ENCODE peak calls at places on chromosomes 12 and 14, in ten cellular contexts. M, E, I, A, F, O, V, P, Q and W are unnamed samples.

GRCh38 chr12:101648195-101648594 is 49.2 kb upstream of the CHPT1 start:
- DNase-seq in M (no peak), E (no peak), I (no peak), A (no peak), F (no peak), O (no peak), V (no peak), P (no peak), Q (no peak), W (no peak)

GRCh38 chr12:107322063-107322462 is 228.7 kb upstream of the CRY1 start:
- DNase-seq in M (no peak), E (no peak), I (no peak), A (no peak), F (no peak), O (no peak), V (no peak), P (no peak), Q (no peak), W (no peak)

GRCh38 chr14:30559638-30560071 is 697 bp downstream of the G2E3 start:
- DNase-seq in M (no peak), E (no peak), I (no peak), A (no peak), F (no peak), O (no peak), V (no peak), P (no peak), Q (no peak), W (no peak)

GRCh38 chr12:102879144-102879763 is 37.8 kb downstream of the PAH start:
- DNase-seq in M (no peak), E (peak; percentile 47), I (no peak), A (no peak), F (peak; percentile 69), O (no peak), V (peak; percentile 84), P (peak; percentile 55), Q (no peak), W (peak; percentile 72)

GRCh38 chr14:67820428-67820881 is 876 bp downstream of the RAD51B start:
- DNase-seq in M (no peak), E (no peak), I (no peak), A (no peak), F (no peak), O (no peak), V (peak; percentile 29), P (no peak), Q (no peak), W (no peak)

GRCh38 chr14:94340533-94340932 is 17.4 kb upstream of the SERPINA6 start:
- DNase-seq in M (no peak), E (no peak), I (no peak), A (no peak), F (no peak), O (no peak), V (no peak), P (no peak), Q (no peak), W (no peak)

GRCh38 chr14:72476657-72477499 is 417.0 kb downstream of the DPF3 start:
- DNase-seq in M (no peak), E (peak; percentile 19), I (no peak), A (no peak), F (no peak), O (peak; percentile 20), V (peak; percentile 33), P (no peak), Q (no peak), W (no peak)

GRCh38 chr12:7994731-7995205 is 37.7 kb upstream of the FOXJ2 start:
- DNase-seq in M (no peak), E (no peak), I (no peak), A (no peak), F (no peak), O (no peak), V (peak; percentile 53), P (no peak), Q (no peak), W (no peak)

GRCh38 chr12:8860165-8860961 is 37.9 kb downstream of the A2ML1 start:
- DNase-seq in M (peak; percentile 13), E (peak; percentile 46), I (no peak), A (no peak), F (peak; percentile 52), O (peak; percentile 10), V (peak; percentile 84), P (peak; percentile 56), Q (peak; percentile 35), W (peak; percentile 33)

GRCh38 chr12:26940820-26941219 is 2.5 kb downstream of the FGFR1OP2 start:
- DNase-seq in M (no peak), E (no peak), I (no peak), A (no peak), F (no peak), O (no peak), V (no peak), P (no peak), Q (no peak), W (no peak)

GRCh38 chr12:96197503-96198272 is 3.5 kb downstream of the ELK3 start:
- DNase-seq in M (no peak), E (no peak), I (no peak), A (no peak), F (no peak), O (no peak), V (no peak), P (no peak), Q (no peak), W (no peak)

GRCh38 chr12:24894869-24895268 is 54.0 kb downstream of the BCAT1 start:
- DNase-seq in M (no peak), E (no peak), I (no peak), A (no peak), F (no peak), O (no peak), V (no peak), P (no peak), Q (no peak), W (no peak)

DNA sequence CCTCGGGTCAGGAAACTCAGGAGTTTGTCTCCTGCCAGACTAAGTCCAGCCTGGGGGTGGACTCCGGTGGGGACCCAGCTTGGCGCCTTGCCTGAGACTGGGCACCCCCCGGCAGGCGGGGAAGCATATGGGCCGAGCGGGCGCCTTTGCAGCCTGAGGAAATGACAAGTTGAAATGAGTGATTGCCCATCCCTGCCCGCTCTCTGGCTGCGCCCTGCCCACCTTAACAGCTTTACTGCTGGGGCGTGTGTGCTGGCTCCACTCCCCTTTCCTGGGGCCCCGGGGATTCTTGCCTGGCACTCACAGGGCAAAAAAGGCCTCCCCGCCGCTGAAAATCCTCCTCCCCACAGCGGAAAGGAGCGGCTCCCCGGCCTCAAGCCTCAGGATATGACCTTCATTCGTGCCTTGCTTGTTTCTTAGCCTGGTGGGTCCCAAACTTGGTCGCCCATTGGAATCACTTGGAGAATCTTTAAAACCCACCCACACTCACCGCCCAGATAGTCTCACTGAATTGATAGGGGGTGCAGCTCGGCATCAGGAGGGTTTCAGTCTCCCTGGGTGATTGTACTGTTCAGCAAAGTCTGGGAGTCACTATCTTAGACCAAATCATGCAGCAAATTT is 1.5 kb downstream of the RFLNA start:
- DNase-seq in M (no peak), E (no peak), I (no peak), A (peak; percentile 65), F (no peak), O (no peak), V (peak; percentile 46), P (peak; percentile 46), Q (no peak), W (no peak)
- H3K27ac ChIP-seq in M (no peak overlapping the region), E (no peak overlapping the region), I (no peak overlapping the region), A (no peak overlapping the region), F (peak overlapping the region; percentile 44), O (no peak overlapping the region), V (no peak overlapping the region), P (no peak overlapping the region), Q (no peak overlapping the region), W (no peak overlapping the region)

DNA sequence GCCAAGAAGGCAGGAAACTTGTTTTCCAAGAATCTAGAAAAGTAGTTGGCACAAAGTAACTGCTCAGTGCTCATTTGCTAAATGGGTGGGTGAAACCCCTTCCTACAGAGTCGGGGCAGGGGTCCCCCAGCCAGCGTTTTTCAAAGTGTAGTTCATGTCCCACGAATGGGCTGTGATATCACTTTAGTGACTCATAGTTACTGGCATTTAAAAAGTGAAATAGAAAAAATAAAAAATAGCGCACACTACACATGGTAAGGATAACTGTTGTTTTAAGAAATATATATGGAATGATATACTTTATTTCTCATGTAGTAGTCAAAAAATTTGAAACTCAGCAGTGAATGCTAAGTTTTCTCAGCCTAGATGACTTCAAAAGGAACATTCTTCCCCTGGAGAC is 250.4 kb downstream of the CHST11 start:
- DNase-seq in M (no peak), E (no peak), I (no peak), A (no peak), F (no peak), O (no peak), V (no peak), P (no peak), Q (no peak), W (no peak)
- H3K9me3 ChIP-seq in M (no peaks in the 10 kb centered on the region), E (no peaks in the 10 kb centered on the region), I (no peaks in the 10 kb centered on the region), A (no peaks in the 10 kb centered on the region), F (no peaks in the 10 kb centered on the region), O (no peaks in the 10 kb centered on the region), V (no peaks in the 10 kb centered on the region), P (no peaks in the 10 kb centered on the region), Q (no peaks in the 10 kb centered on the region), W (no peaks in the 10 kb centered on the region)

DNA sequence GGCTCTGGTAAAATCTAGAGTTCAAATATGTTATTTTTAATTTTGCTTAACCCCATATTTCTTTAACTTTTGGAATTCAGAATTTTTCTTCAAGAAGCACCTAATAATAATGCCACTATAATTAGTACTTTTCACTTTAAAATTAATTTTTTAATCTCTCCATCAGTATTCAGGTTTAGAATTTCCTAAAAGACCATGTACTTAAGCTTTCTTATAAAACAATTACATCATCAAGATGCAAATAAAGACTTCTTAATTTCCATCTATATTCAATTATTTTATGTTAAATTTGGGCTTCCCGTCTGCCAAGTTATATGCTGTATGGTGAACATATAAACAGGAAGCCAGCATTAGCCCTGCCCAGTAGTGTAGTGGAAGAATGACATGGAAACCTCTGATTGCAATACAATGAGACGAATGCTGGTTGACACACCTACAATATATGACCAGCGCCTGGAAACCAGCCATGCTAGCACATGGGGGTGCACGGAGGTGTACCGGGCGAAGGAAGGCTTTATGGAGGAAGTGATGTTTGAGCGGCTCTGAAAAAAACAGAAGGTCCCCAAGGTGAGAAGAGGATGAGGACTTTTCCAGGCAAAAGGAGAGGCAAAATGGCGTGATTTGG is 82.2 kb downstream of the LLPH start:
- DNase-seq in M (no peak), E (no peak), I (no peak), A (no peak), F (no peak), O (no peak), V (no peak), P (no peak), Q (no peak), W (no peak)
- H3K27ac ChIP-seq in M (no peak overlapping the region), E (no peak overlapping the region), I (no peak overlapping the region), A (no peak overlapping the region), F (no peak overlapping the region), O (no peak overlapping the region), V (no peak overlapping the region), P (no peak overlapping the region), Q (no peak overlapping the region), W (no peak overlapping the region)

GRCh38 chr14:65720743-65721142 is 308.2 kb downstream of the FUT8 start:
- DNase-seq in M (no peak), E (no peak), I (no peak), A (no peak), F (no peak), O (no peak), V (no peak), P (no peak), Q (no peak), W (no peak)

GRCh38 chr14:65720171-65720570 is 307.6 kb downstream of the FUT8 start:
- DNase-seq in M (no peak), E (no peak), I (no peak), A (no peak), F (no peak), O (no peak), V (no peak), P (no peak), Q (no peak), W (no peak)

GRCh38 chr14:65723348-65723747 is 310.8 kb downstream of the FUT8 start:
- DNase-seq in M (no peak), E (no peak), I (no peak), A (no peak), F (no peak), O (no peak), V (no peak), P (no peak), Q (no peak), W (no peak)

GRCh38 chr14:65718629-65719028 is 306.1 kb downstream of the FUT8 start:
- DNase-seq in M (no peak), E (no peak), I (no peak), A (no peak), F (no peak), O (no peak), V (no peak), P (no peak), Q (no peak), W (no peak)
- H3K9me3 ChIP-seq in M (peaks cover 29% of the 10 kb centered on the region), E (peaks cover 9% of the 10 kb centered on the region), I (peaks cover 5% of the 10 kb centered on the region), A (peaks cover 7% of the 10 kb centered on the region), F (peaks cover 36% of the 10 kb centered on the region), O (no peaks in the 10 kb centered on the region), V (peaks cover 6% of the 10 kb centered on the region), P (no peaks in the 10 kb centered on the region), Q (no peaks in the 10 kb centered on the region), W (peaks cover 5% of the 10 kb centered on the region)